ENCODE peak calls at places on chromosomes 1 and 21, in eight cellular contexts. E, B, R, P, U, Q, D and C are unnamed samples.

GRCh38 chr1:43272576-43273571 is 3.1 kb downstream of the TMEM125 start:
- DNase-seq in P (no peak), U (no peak), E (no peak), B (no peak), D (peak; percentile 16), R (no peak), Q (no peak), C (no peak)

GRCh38 chr1:172429324-172430127 is 9.0 kb downstream of the C1orf105 start:
- DNase-seq in B (peak; percentile 64), D (peak; percentile 36), Q (peak; percentile 55), U (no peak), E (no peak), P (no peak), R (peak; percentile 45), C (peak; percentile 69)

GRCh38 chr21:25639922-25640670 is 1.0 kb downstream of the JAM2 start:
- DNase-seq in U (no peak), B (no peak), R (no peak), E (no peak), D (no peak), Q (peak; percentile 5), P (peak; percentile 34), C (no peak)

GRCh38 chr1:154806333-154806732 is 63.7 kb downstream of the KCNN3 start:
- DNase-seq in P (no peak), B (no peak), U (no peak), E (no peak), R (no peak), D (no peak), Q (no peak), C (no peak)

GRCh38 chr1:236354330-236355147 is 39.5 kb upstream of the EDARADD start:
- DNase-seq in E (no peak), U (no peak), B (peak; percentile 42), P (no peak), R (no peak), Q (no peak), D (no peak), C (peak; percentile 14)

GRCh38 chr1:1892079-1892762 is 1.3 kb upstream of the GNB1 start:
- DNase-seq in E (no peak), D (no peak), Q (peak; percentile 81), B (no peak), U (no peak), R (no peak), P (no peak), C (peak; percentile 35)

GRCh38 chr1:235876292-235876914 is 9.7 kb upstream of the LYST start:
- DNase-seq in R (no peak), D (no peak), B (no peak), U (no peak), E (no peak), P (no peak), Q (no peak), C (no peak)

GRCh38 chr1:40868051-40868723 is 6.0 kb upstream of the CITED4 start:
- DNase-seq in R (no peak), D (peak; percentile 50), E (no peak), B (peak; percentile 89), P (no peak), U (no peak), Q (peak; percentile 61), C (no peak)

GRCh38 chr1:163410073-163410522 is 88.3 kb downstream of the NUF2 start:
- DNase-seq in B (peak; percentile 26), U (no peak), R (no peak), E (no peak), Q (peak; percentile 19), D (peak; percentile 44), P (no peak), C (peak; percentile 2)

GRCh38 chr1:227892930-227893695 is 54.6 kb downstream of the WNT9A start:
- DNase-seq in R (no peak), P (no peak), Q (peak; percentile 2), D (peak; percentile 24), U (no peak), E (peak; percentile 6), B (no peak), C (no peak)

GRCh38 chr1:157841708-157842107 is at the start of gene CD5L:
- DNase-seq in D (no peak), B (no peak), R (no peak), E (no peak), Q (no peak), U (no peak), P (no peak), C (no peak)
- H3K4me1 ChIP-seq in D (no peaks in the 10 kb centered on the region), B (no peaks in the 10 kb centered on the region), R (no peaks in the 10 kb centered on the region), E (no peaks in the 10 kb centered on the region), Q (no peaks in the 10 kb centered on the region), U (no peaks in the 10 kb centered on the region), P (no peaks in the 10 kb centered on the region), C (no peaks in the 10 kb centered on the region)

GRCh38 chr1:31828341-31828740 is 12.5 kb upstream of the SPOCD1 start:
- DNase-seq in Q (no peak), D (no peak), B (no peak), P (no peak), U (no peak), E (no peak), R (no peak), C (no peak)
- H3K27me3 ChIP-seq in Q (no peaks in the 10 kb centered on the region), D (no peaks in the 10 kb centered on the region), B (peaks cover 3% of the 10 kb centered on the region), P (no peaks in the 10 kb centered on the region), U (no peaks in the 10 kb centered on the region), E (no peaks in the 10 kb centered on the region), R (no peaks in the 10 kb centered on the region), C (peaks cover 13% of the 10 kb centered on the region)

DNA sequence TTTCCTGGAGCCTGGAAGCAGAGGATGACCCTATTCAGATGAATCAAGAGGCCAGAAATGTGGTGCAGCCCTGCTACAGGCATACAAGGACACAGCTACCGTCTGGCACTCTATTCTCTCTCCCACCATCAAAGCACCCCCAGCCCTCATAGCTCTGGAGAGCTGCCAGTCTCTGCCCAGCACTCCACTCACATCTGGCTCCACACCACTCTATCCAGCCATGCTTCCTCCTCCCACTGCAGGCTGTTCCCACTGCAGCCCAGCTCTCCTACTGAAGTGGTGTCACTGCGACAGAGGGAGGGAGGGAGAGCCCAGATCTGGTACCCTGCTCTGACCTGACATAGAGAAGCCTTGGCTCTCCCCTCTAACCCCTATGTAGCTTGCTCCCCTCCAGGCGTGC is 18.4 kb downstream of the SYT2 start:
- DNase-seq in R (no peak), U (no peak), D (no peak), Q (no peak), B (no peak), P (no peak), E (no peak), C (no peak)
- TF ChIP-seq CTCF in R (no peak), U (no peak), D (no peak), Q (no peak), B (no peak), P (no peak), E (no peak), C (no peak)

DNA sequence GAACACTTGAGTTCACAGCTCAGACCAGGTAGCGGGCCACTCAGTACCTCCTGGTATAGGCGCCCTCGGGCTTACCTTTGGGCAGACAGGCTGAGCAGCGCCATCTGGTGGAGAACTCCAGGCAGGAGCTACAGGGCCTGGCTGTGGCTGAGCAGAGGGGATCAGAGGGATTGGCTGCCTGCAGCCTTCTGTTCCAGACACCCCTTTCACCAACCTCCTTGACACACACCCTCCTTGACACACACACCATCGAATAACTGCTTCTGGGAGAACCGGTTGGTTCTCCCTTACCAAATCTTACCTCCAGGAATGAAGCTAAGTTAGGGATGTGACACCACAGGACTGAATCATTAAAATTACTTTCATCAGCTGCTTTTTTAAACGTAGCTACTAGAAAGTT is 6.5 kb downstream of the LIN28A start:
- DNase-seq in U (peak; percentile 78), R (peak; percentile 83), Q (peak; percentile 57), D (peak; percentile 84), P (peak; percentile 72), E (peak; percentile 39), B (peak; percentile 66), C (peak; percentile 50)
- H3K4me1 ChIP-seq in U (no peaks in the 10 kb centered on the region), R (no peaks in the 10 kb centered on the region), Q (no peaks in the 10 kb centered on the region), D (no peaks in the 10 kb centered on the region), P (no peaks in the 10 kb centered on the region), E (no peaks in the 10 kb centered on the region), B (no peaks in the 10 kb centered on the region), C (no peaks in the 10 kb centered on the region)

GRCh38 chr21:34345091-34345871 is 18.5 kb upstream of the KCNE2 start:
- DNase-seq in E (no peak), D (no peak), B (no peak), Q (no peak), R (no peak), P (no peak), U (no peak), C (no peak)
- H3K27me3 ChIP-seq in E (no peaks in the 10 kb centered on the region), D (no peaks in the 10 kb centered on the region), B (peaks cover 4% of the 10 kb centered on the region), Q (no peaks in the 10 kb centered on the region), R (no peaks in the 10 kb centered on the region), P (no peaks in the 10 kb centered on the region), U (no peaks in the 10 kb centered on the region), C (peaks cover 10% of the 10 kb centered on the region)

GRCh38 chr1:83546863-83547262 is 452.1 kb downstream of the TTLL7 start:
- DNase-seq in U (no peak), P (no peak), B (no peak), R (no peak), Q (no peak), E (no peak), D (no peak), C (no peak)

GRCh38 chr1:83543222-83543973 is 455.5 kb downstream of the TTLL7 start:
- DNase-seq in U (no peak), Q (no peak), D (no peak), E (no peak), P (no peak), B (no peak), R (no peak), C (no peak)

GRCh38 chr1:83547903-83548302 is 451.0 kb downstream of the TTLL7 start:
- DNase-seq in D (no peak), U (no peak), B (no peak), Q (no peak), P (no peak), E (no peak), R (no peak), C (no peak)

GRCh38 chr1:83548311-83548710 is 450.6 kb downstream of the TTLL7 start:
- DNase-seq in Q (no peak), E (no peak), R (no peak), U (no peak), B (no peak), D (no peak), P (no peak), C (no peak)

GRCh38 chr1:83545450-83545849 is 453.5 kb downstream of the TTLL7 start:
- DNase-seq in Q (no peak), E (no peak), U (no peak), D (no peak), B (no peak), P (no peak), R (no peak), C (peak; percentile 5)
- TF ChIP-seq CTCF in Q (no peak), E (no peak), U (no peak), D (no peak), B (peak; percentile 11), P (no peak), R (no peak), C (peak; percentile 35)